ENCODE peak calls at places on chromosomes 12 and 14, in seven cellular contexts. T is lung; O is CD8-positive, alpha-beta T cell; Y is uterus; C is left ventricle myocardium inferior; X is hepatocyte; N is SK-N-SH. I is an unnamed sample. For H3K4me1, the result is how much of the 10 kb centered on the place peaks cover.

GRCh38 chr14:104931323-104931770 is 6.7 kb downstream of the PLD4 start:
- DNase-seq in T (no peak), O (no peak), Y (peak), C (no peak), X (no peak), N (no peak), I (no peak)

GRCh38 chr14:104403421-104404220 is 175.9 kb upstream of the C14orf180 start:
- DNase-seq in T (peak), O (no peak), Y (no peak), C (no peak), X (no peak), N (no peak), I (no peak)

GRCh38 chr12:38695057-38695456 is 210.3 kb downstream of the CPNE8 start:
- DNase-seq in T (no peak), O (no peak), Y (no peak), C (no peak), X (no peak), N (no peak), I (no peak)

GRCh38 chr14:23951590-23952143 is 1.9 kb upstream of the DHRS4 start:
- DNase-seq in T (no peak), O (no peak), Y (no peak), C (no peak), X (no peak), N (no peak), I (no peak)

GRCh38 chr12:58000499-58000898 is 59.1 kb downstream of the ATP23 start:
- DNase-seq in T (no peak), O (no peak), Y (no peak), C (no peak), X (no peak), N (no peak), I (no peak)

GRCh38 chr12:42794811-42795210 is 205.3 kb upstream of the PRICKLE1 start:
- DNase-seq in T (no peak), O (no peak), Y (no peak), C (no peak), X (no peak), N (no peak), I (no peak)

GRCh38 chr14:20823859-20824258 is 21.2 kb upstream of the RNASE1 start:
- DNase-seq in T (no peak), O (no peak), Y (no peak), C (no peak), X (no peak), N (no peak), I (no peak)

GRCh38 chr12:29578731-29579130 is 81.2 kb upstream of the OVCH1 start:
- DNase-seq in T (no peak), O (no peak), Y (no peak), C (no peak), X (no peak), N (no peak), I (no peak)

GRCh38 chr14:64746298-64747250 is 42.4 kb downstream of the PLEKHG3 start:
- DNase-seq in T (no peak), O (no peak), Y (no peak), C (no peak), X (no peak), N (no peak), I (peak)

GRCh38 chr14:60622210-60622919 is 26.9 kb downstream of the SIX1 start:
- DNase-seq in T (no peak), O (no peak), Y (no peak), C (no peak), X (no peak), N (no peak), I (no peak)

GRCh38 chr14:81169267-81169666 is 51.5 kb downstream of the GTF2A1 start:
- DNase-seq in T (no peak), O (no peak), Y (no peak), C (no peak), X (no peak), N (no peak), I (no peak)

GRCh38 chr12:10184261-10184843 is 5.5 kb downstream of the TMEM52B start:
- DNase-seq in T (no peak), O (no peak), Y (no peak), C (no peak), X (peak), N (no peak), I (no peak)

GRCh38 chr12:48668996-48669395 is 13.0 kb downstream of the KANSL2 start:
- DNase-seq in T (no peak), O (no peak), Y (no peak), C (no peak), X (no peak), N (no peak), I (no peak)

DNA sequence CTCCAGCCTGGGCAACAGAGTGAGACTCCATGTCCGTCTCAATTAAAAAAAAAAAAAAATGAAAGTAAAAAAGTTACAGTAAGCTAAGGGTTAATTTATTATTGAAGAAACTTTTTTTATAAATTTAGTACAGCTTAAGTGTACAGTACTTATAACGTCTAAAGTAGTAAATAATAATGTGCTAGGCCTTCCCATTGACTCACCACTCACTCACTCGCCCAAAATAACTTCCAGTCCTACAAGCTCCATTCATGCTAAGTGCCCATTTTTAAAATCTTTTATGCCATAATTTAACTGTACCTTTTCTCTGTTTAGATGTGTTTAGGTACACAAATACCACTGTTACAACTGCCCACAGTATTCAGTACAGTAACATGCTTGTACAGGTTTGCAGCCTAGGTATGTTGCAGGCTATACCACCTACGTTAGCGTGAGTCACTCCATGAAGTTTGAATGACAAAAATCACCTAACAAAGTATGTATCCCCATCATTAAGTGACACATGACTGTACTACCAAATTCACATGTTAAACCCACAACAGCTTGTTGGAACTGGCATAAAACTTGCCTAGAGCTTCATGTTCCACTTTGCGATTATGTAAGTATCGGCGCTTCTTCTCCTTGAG is 10.7 kb downstream of the KANSL2 start:
- DNase-seq in T (no peak), O (no peak), Y (no peak), C (no peak), X (no peak), N (no peak), I (no peak)
- H3K27ac ChIP-seq in T (no peak), O (no peak), Y (no peak), C (no peak), X (no peak), N (no peak), I (no peak)

GRCh38 chr12:129579879-129580278 is 323.9 kb downstream of the TMEM132D start:
- DNase-seq in T (no peak), O (no peak), Y (no peak), C (no peak), X (no peak), N (no peak), I (no peak)
- H3K4me1 ChIP-seq in T (under half), O (under half), Y (under half), C (under half), X (under half), N (under half), I (under half)

GRCh38 chr14:57865066-57865449 is 834 bp downstream of the SLC35F4 start:
- DNase-seq in T (no peak), O (no peak), Y (no peak), C (no peak), X (no peak), N (peak), I (no peak)

GRCh38 chr14:57869530-57870088 is 3.7 kb upstream of the SLC35F4 start:
- DNase-seq in T (no peak), O (no peak), Y (no peak), C (no peak), X (peak), N (no peak), I (no peak)

GRCh38 chr14:57863471-57863870 is 2.4 kb downstream of the SLC35F4 start:
- DNase-seq in T (no peak), O (no peak), Y (no peak), C (no peak), X (no peak), N (no peak), I (no peak)

GRCh38 chr14:57866199-57866755 is 385 bp upstream of the SLC35F4 start:
- DNase-seq in T (no peak), O (no peak), Y (no peak), C (no peak), X (no peak), N (no peak), I (no peak)

DNA sequence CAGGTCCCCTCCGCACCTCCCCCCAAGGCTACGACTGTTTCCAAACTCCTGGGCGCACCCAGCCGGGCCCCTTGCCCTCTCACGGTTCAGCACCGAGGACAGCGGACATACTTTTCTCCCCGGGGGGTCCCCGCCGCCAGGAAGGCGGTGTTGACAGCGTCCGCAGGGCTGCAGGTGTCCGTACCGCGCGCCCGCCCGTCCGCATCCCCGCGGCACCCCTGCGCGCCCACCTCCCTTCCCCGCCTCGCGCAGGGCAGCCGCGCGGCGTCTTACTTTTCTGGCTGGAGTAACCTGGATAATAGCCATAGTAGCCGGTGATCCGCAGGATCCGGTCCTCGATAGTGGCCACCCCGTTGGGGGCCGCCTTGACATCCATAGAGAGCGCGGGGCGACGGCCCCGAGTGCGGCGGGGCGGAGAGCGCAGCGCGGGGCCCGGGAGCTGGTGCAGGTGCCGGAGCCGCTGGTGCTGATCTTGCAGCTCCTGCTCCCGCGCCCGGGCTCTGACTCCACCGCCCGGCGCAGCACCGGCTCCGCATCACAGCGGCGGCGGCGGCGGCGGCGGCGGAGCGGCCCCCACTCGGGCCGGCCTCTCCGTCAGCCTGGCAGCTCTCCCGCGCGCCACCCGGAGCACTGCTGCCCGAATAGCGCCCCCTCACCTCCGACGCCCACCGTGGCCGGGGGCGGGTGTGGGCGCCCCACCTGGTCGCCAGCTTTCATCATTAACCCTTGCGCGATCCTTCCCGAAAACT is at the start of gene SLC35F4:
- DNase-seq in T (no peak), O (no peak), Y (no peak), C (no peak), X (peak), N (peak), I (peak)
- H3K4me3 ChIP-seq in T (no peak), O (no peak), Y (no peak), C (peak), X (peak), N (no peak), I (peak)

GRCh38 chr12:1612196-1612595 is 16.8 kb upstream of the WNT5B start:
- DNase-seq in T (no peak), O (no peak), Y (no peak), C (no peak), X (no peak), N (no peak), I (no peak)
- H3K27ac ChIP-seq in T (no peak), O (no peak), Y (no peak), C (peak), X (no peak), N (peak), I (peak)

GRCh38 chr12:4273651-4274395 is at the start of gene CCND2:
- DNase-seq in T (peak), O (peak), Y (peak), C (peak), X (peak), N (peak), I (peak)
- H3K4me1 ChIP-seq in T (under half), O (under half), Y (under half), C (half or more), X (under half), N (under half), I (under half)

DNA sequence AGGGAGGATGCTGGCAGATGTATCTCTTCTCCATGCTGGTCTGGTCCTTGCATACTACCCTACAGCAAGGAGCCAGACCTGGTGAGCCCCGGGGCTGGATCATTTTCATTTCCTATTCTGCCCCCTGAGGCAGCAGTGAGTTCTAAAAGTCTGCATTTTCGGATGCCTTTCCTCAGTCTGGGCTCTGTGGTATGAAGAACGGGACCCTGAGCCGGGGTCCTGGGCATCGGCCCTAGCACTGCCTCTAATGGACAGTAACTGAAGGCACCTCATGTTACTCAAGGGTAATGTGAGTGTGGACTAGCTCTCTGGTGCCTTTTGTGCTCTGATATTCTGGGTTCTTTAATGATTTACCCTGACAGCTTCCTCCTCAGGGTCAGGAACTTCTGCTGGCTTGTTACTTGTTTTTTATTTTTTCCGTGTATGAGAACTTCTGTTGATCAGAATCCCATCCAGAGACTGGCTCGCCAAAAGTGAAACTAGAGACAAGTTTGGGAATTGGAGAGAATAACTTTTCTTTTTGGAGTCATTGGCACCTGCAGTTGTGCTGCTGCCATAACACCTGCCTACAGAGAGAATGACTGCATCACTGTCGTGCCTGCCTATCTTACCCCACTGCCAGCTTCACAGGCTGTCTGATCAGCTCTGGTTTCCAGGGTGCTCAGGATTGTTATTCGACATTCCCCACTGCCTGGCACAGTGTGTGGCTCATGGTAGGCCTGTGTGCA is 62.3 kb downstream of the SUSD6 start:
- DNase-seq in T (no peak), O (no peak), Y (no peak), C (no peak), X (no peak), N (no peak), I (no peak)
- H3K4me3 ChIP-seq in T (no peak), O (no peak), Y (no peak), C (peak), X (no peak), N (no peak), I (no peak)

GRCh38 chr14:68730367-68730766 is 62.5 kb downstream of the ZFP36L1 start:
- DNase-seq in T (no peak), O (no peak), Y (no peak), C (no peak), X (no peak), N (no peak), I (no peak)

GRCh38 chr14:68728342-68729106 is 64.3 kb downstream of the ZFP36L1 start:
- DNase-seq in T (no peak), O (no peak), Y (no peak), C (no peak), X (no peak), N (no peak), I (no peak)

GRCh38 chr14:68727315-68728078 is 65.4 kb downstream of the ZFP36L1 start:
- DNase-seq in T (no peak), O (no peak), Y (no peak), C (no peak), X (no peak), N (no peak), I (no peak)

GRCh38 chr14:68730811-68731425 is 61.9 kb downstream of the ZFP36L1 start:
- DNase-seq in T (no peak), O (no peak), Y (no peak), C (no peak), X (no peak), N (no peak), I (no peak)

DNA sequence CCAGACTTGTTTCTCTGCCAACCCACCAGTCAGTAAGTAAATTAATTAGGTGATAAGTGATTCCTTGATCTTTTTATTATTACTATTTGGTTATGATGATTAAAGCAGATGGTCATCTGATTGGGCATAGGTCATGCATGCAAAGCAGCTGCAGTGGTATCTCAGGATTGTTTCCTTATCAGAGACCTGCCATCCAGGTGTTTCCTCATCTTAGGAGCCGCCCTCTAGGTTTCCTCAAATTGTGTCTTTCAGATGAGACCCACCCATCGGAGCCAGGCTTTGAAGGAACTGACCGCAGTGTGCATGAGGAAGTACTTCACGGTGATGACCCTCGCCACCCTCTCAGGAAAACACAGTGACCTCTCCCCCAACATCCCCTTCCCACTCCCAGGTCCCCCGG is 63.3 kb downstream of the ZFP36L1 start:
- DNase-seq in T (no peak), O (no peak), Y (no peak), C (no peak), X (no peak), N (no peak), I (no peak)
- H3K27ac ChIP-seq in T (no peak), O (no peak), Y (peak), C (peak), X (no peak), N (no peak), I (no peak)

GRCh38 chr12:69511870-69512269 is 41.7 kb downstream of the FRS2 start:
- DNase-seq in T (no peak), O (no peak), Y (no peak), C (no peak), X (no peak), N (no peak), I (no peak)

GRCh38 chr12:69512820-69513219 is 42.6 kb downstream of the FRS2 start:
- DNase-seq in T (no peak), O (no peak), Y (no peak), C (no peak), X (no peak), N (no peak), I (no peak)

GRCh38 chr12:69511016-69511415 is 40.8 kb downstream of the FRS2 start:
- DNase-seq in T (no peak), O (no peak), Y (no peak), C (no peak), X (no peak), N (no peak), I (no peak)

GRCh38 chr12:69510176-69510827 is 40.1 kb downstream of the FRS2 start:
- DNase-seq in T (no peak), O (no peak), Y (no peak), C (no peak), X (no peak), N (no peak), I (no peak)

DNA sequence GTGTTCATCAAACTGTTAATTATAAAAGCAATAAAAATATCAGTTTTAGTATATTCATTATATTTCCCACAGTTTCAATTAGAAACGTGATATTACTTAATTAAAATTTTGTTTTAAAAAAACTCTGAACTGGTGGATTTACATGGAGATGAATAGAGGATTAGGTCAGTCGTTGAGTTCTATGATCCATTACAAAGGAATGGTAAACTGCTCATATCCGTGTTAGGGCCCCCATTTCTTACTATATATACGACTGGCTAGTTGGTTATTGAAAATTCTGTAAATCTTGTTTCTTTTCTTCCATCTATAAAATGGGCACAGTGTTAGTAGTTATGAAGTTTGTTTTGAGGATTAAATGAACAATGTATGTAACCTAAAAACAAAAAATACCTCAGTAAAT is 41.3 kb downstream of the FRS2 start:
- DNase-seq in T (no peak), O (no peak), Y (no peak), C (no peak), X (no peak), N (no peak), I (no peak)
- H3K4me1 ChIP-seq in T (under half), O (under half), Y (under half), C (half or more), X (under half), N (under half), I (under half)

I was measured in aorta.